ENCODE peak calls at places on chromosomes 16 and 17, in seven cellular contexts. S is brain microvascular endothelial cell, I is mammary epithelial cell, T is choroid plexus epithelial cell, O is psoas muscle, L is left ventricle myocardium inferior, G is AG04450. N is an unnamed sample.

GRCh38 chr17:31571124-31571892 is 179.8 kb downstream of the RAB11FIP4 start:
- DNase-seq in T (peak), S (peak), G (peak), I (peak), L (peak), O (peak), N (no peak)

GRCh38 chr16:75340715-75341500 is 89.5 kb upstream of the BCAR1 start:
- DNase-seq in O (no peak), T (peak), G (no peak), I (no peak), S (peak), L (no peak), N (no peak)

GRCh38 chr16:29231231-29231630 is 175.3 kb downstream of the NPIPB11 start:
- DNase-seq in I (no peak), O (no peak), S (no peak), T (peak), G (no peak), L (no peak), N (no peak)

GRCh38 chr16:49776085-49776501 is 79.8 kb downstream of the ZNF423 start:
- DNase-seq in G (no peak), T (peak), O (peak), I (no peak), L (peak), S (peak), N (no peak)

GRCh38 chr16:89493776-89494175 is 3.4 kb upstream of the ANKRD11 start:
- DNase-seq in I (no peak), S (no peak), T (no peak), G (no peak), L (no peak), O (no peak), N (no peak)

GRCh38 chr17:22145605-22146178 is 453.4 kb downstream of the KCNJ18 start:
- DNase-seq in I (no peak), T (no peak), G (no peak), O (no peak), L (no peak), S (no peak), N (no peak)

GRCh38 chr17:11485336-11485735 is 112.9 kb upstream of the DNAH9 start:
- DNase-seq in T (no peak), S (no peak), G (no peak), O (no peak), I (no peak), L (no peak), N (no peak)

GRCh38 chr16:27515874-27516353 is 33.8 kb downstream of the GTF3C1 start:
- DNase-seq in L (no peak), T (peak), O (no peak), S (peak), I (peak), G (no peak), N (no peak)

GRCh38 chr16:66474750-66475199 is 47.7 kb downstream of the BEAN1 start:
- DNase-seq in O (no peak), G (no peak), I (no peak), S (no peak), L (no peak), T (no peak), N (no peak)

GRCh38 chr17:78759203-78759968 is 22.7 kb downstream of the CYTH1 start:
- DNase-seq in I (no peak), G (no peak), L (peak), S (peak), T (peak), O (peak), N (no peak)

GRCh38 chr16:70694088-70694487 is 8.2 kb upstream of the MTSS2 start:
- DNase-seq in G (peak), L (no peak), S (peak), O (peak), I (peak), T (peak), N (no peak)

GRCh38 chr17:28974451-28974850 is 23.1 kb upstream of the PHF12 start:
- DNase-seq in O (no peak), G (no peak), L (peak), I (no peak), T (no peak), S (no peak), N (no peak)

GRCh38 chr17:68420065-68420847 is 37.0 kb downstream of the WIPI1 start:
- DNase-seq in S (no peak), O (no peak), T (no peak), I (no peak), L (no peak), G (no peak), N (no peak)

GRCh38 chr17:55845385-55845784 is 94.5 kb downstream of the PCTP start:
- DNase-seq in S (peak), I (peak), O (peak), L (peak), T (peak), G (no peak), N (no peak)

GRCh38 chr17:79332011-79332410 is 257.4 kb downstream of the ENGASE start:
- DNase-seq in L (no peak), G (no peak), S (no peak), O (no peak), T (no peak), I (no peak), N (no peak)

GRCh38 chr17:40726919-40727318 is 23.4 kb upstream of the KRT24 start:
- DNase-seq in G (no peak), O (no peak), T (peak), I (no peak), L (no peak), S (no peak), N (no peak)

GRCh38 chr17:68514809-68515208 is 2.6 kb downstream of the PRKAR1A start:
- DNase-seq in O (no peak), L (no peak), S (peak), I (peak), T (peak), G (no peak), N (no peak)

GRCh38 chr17:22310717-22311686 is 618.7 kb downstream of the KCNJ18 start:
- DNase-seq in O (no peak), L (no peak), S (no peak), T (no peak), I (no peak), G (no peak), N (no peak)

GRCh38 chr17:48121921-48122650 is 14.5 kb downstream of the SNX11 start:
- DNase-seq in I (no peak), G (no peak), T (no peak), S (no peak), L (no peak), O (no peak), N (no peak)

GRCh38 chr17:37824534-37825485 is 80.0 kb upstream of the HNF1B start:
- DNase-seq in I (peak), L (no peak), G (peak), O (no peak), S (peak), T (peak), N (no peak)

GRCh38 chr17:1629647-1630310 is 1.1 kb upstream of the SLC43A2 start:
- DNase-seq in S (no peak), G (no peak), O (peak), L (peak), I (peak), T (peak), N (no peak)

GRCh38 chr17:19460695-19461094 is 49.7 kb downstream of the RNF112 start:
- DNase-seq in L (no peak), I (no peak), O (peak), G (no peak), S (no peak), T (no peak), N (no peak)

GRCh38 chr16:11312718-11313492 is 31.8 kb upstream of the PRM1 start:
- DNase-seq in I (no peak), S (peak), G (no peak), L (no peak), T (peak), O (no peak), N (no peak)

GRCh38 chr17:47700471-47701449 is 6.8 kb downstream of the TBKBP1 start:
- DNase-seq in T (no peak), S (no peak), L (no peak), I (no peak), G (no peak), O (no peak), N (no peak)

GRCh38 chr17:29155966-29156338 is 24.2 kb downstream of the MYO18A start:
- DNase-seq in O (no peak), I (no peak), S (no peak), G (no peak), L (no peak), T (peak), N (no peak)

GRCh38 chr17:39114744-39115534 is 36.5 kb downstream of the PLXDC1 start:
- DNase-seq in S (no peak), T (peak), I (no peak), O (peak), G (no peak), L (no peak), N (no peak)

GRCh38 chr16:25210758-25211157 is 6.0 kb upstream of the AQP8 start:
- DNase-seq in I (peak), G (peak), L (no peak), S (peak), O (no peak), T (peak), N (no peak)

GRCh38 chr17:37650419-37651003 is 7.3 kb upstream of the DDX52 start:
- DNase-seq in O (no peak), G (no peak), T (peak), S (peak), I (peak), L (no peak), N (no peak)

GRCh38 chr16:4110680-4111079 is 5.6 kb downstream of the ADCY9 start:
- DNase-seq in G (no peak), O (no peak), S (no peak), T (no peak), L (no peak), I (no peak), N (no peak)

GRCh38 chr17:28457890-28458289 is 15.6 kb upstream of the SLC13A2 start:
- DNase-seq in O (no peak), T (no peak), S (no peak), G (no peak), L (no peak), I (no peak), N (no peak)

GRCh38 chr17:38729886-38730525 is at the start of gene CISD3:
- DNase-seq in L (peak), I (peak), S (no peak), G (peak), T (peak), O (peak), N (no peak)

GRCh38 chr17:30164531-30164930 is 47.9 kb downstream of the NSRP1 start:
- DNase-seq in I (no peak), S (no peak), T (no peak), L (no peak), O (no peak), G (no peak), N (no peak)

GRCh38 chr17:7263071-7263800 is 958 bp upstream of the CLDN7 start:
- DNase-seq in O (peak), I (no peak), L (no peak), G (no peak), T (no peak), S (no peak), N (no peak)

GRCh38 chr17:36862116-36862920 is 75.0 kb upstream of the LHX1 start:
- DNase-seq in T (no peak), I (no peak), O (no peak), G (no peak), L (no peak), S (no peak), N (no peak)

GRCh38 chr17:63452979-63453551 is 7.0 kb upstream of the CYB561 start:
- DNase-seq in G (no peak), L (no peak), T (no peak), S (no peak), O (no peak), I (peak), N (no peak)

GRCh38 chr16:67957622-67958021 is 10.8 kb downstream of the SLC12A4 start:
- DNase-seq in L (no peak), S (no peak), I (no peak), T (no peak), O (no peak), G (no peak), N (no peak)

GRCh38 chr17:57454729-57455062 is 198.4 kb downstream of the MSI2 start:
- DNase-seq in I (no peak), T (no peak), S (no peak), L (no peak), G (no peak), O (no peak), N (no peak)

GRCh38 chr17:45147102-45147580 is 1.1 kb upstream of the HEXIM1 start:
- DNase-seq in T (no peak), I (no peak), S (peak), L (no peak), G (no peak), O (no peak), N (no peak)

GRCh38 chr16:58500329-58501241 is 642 bp downstream of the NDRG4 start:
- DNase-seq in T (no peak), O (no peak), L (no peak), S (no peak), G (no peak), I (no peak), N (no peak)
- H3K4me3 ChIP-seq in T (peak), O (peak), L (peak), S (peak), G (peak), I (no peak), N (peak)

GRCh38 chr17:13792314-13792713 is 190.6 kb upstream of the HS3ST3A1 start:
- DNase-seq in O (no peak), G (no peak), L (no peak), I (no peak), T (peak), S (peak), N (peak)
- TF ChIP-seq CTCF in O (no peak), G (no peak), L (no peak), I (no peak), T (no peak), S (no peak), N (no peak)

GRCh38 chr16:87216148-87216823 is 100.9 kb downstream of the C16orf95 start:
- DNase-seq in O (no peak), S (no peak), I (no peak), G (no peak), L (no peak), T (no peak), N (no peak)
- H3K4me3 ChIP-seq in O (peak), S (peak), I (no peak), G (no peak), L (no peak), T (no peak), N (no peak)

GRCh38 chr16:55031481-55031880 is 100.8 kb downstream of the IRX5 start:
- DNase-seq in L (no peak), I (no peak), T (no peak), S (no peak), G (no peak), O (no peak), N (no peak)

GRCh38 chr16:55035956-55036355 is 105.3 kb downstream of the IRX5 start:
- DNase-seq in T (no peak), S (no peak), L (no peak), I (no peak), G (no peak), O (no peak), N (no peak)

GRCh38 chr16:55030944-55031343 is 100.3 kb downstream of the IRX5 start:
- DNase-seq in G (no peak), S (no peak), T (no peak), L (no peak), O (no peak), I (no peak), N (no peak)

GRCh38 chr16:55035037-55035436 is 104.4 kb downstream of the IRX5 start:
- DNase-seq in G (no peak), O (no peak), I (peak), L (no peak), S (peak), T (no peak), N (no peak)

DNA sequence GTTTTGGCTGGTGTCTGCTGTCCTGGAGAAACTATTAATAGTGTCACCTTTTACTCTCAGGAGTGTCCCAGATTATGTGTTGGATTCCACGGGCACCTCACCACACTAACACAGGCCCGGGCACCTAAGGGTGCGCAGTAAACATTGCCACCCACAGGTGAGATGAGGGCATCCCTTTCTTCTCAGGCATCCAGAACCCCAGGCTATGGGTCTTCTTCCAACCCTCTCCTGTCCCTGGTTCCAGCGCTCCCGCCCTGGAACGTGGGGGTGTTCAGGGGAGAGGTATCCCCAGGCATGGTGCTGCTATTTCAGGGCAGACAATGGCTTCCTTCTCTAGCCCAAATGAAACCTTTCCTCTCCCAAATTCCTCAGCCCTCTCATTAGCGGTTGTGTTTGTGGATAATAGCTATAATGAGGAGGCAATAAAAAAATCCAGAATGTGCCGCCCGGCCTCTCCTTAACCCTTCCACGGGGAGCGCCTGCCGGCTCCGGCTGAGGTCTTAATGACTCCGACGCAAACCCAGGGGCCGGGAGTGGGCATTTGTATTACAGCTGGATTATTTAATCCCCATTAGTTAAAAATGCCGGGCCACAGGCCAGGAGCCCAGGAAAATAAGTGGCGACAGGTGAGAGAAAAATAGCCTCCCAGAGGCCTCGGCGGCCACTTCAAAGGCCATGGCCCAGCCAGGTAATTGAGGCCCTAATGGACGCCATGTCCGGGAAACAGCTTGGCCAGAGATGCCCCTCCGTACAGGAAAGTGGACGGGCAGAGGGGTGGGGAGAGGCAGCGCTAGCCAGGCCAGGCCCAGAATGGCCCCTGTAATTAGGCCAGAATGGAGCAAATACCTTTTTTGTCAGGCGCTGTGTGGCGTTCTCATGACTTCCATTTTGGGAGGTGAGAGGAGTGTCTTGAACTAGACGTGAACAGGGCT is 102.8 kb downstream of the IRX5 start:
- DNase-seq in O (no peak), S (no peak), L (no peak), I (no peak), T (no peak), G (no peak), N (no peak)
- TF ChIP-seq CTCF in O (no peak), S (no peak), L (no peak), I (no peak), T (no peak), G (no peak), N (no peak)

GRCh38 chr17:3335876-3336275 is 37.7 kb upstream of the OR3A1 start:
- DNase-seq in G (no peak), T (no peak), L (no peak), I (peak), S (no peak), O (no peak), N (no peak)
- H3K4me3 ChIP-seq in G (no peak), T (no peak), L (no peak), I (no peak), S (no peak), O (no peak), N (no peak)

DNA sequence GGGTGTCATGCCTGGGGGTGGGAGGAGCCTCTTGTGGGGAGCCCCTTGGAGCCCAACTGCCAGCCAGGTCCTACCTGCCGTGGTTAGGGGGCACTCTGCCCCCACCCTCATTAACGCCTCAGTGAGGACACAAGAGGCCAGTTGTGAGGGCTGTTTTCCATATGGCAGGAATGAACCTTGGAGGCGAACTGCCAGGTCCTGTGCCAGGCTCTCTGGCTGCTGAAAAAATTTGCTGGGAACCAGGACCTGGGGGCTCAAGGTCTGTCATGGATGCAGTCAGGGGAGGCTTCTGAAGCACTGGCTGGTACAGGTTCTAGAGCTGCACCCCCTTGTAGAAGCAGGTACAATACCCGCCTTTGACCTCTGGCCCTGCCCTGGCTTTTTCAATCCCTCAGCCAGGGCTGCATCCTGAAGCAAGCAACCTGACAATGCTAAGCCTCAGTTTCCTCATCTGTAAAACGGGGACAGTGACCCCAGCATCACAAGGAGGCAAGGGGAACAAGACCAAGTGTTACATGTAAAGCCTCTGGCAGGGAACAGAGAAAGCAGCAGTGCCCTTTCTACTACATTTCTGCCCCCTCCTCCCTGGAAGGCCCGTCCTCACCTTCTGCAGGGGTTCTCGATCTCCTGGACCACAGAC is 27.9 kb downstream of the LRRC75A start:
- DNase-seq in G (no peak), O (no peak), S (no peak), I (no peak), L (no peak), T (no peak), N (no peak)
- TF ChIP-seq CTCF in G (no peak), O (no peak), S (no peak), I (no peak), L (no peak), T (no peak), N (no peak)

DNA sequence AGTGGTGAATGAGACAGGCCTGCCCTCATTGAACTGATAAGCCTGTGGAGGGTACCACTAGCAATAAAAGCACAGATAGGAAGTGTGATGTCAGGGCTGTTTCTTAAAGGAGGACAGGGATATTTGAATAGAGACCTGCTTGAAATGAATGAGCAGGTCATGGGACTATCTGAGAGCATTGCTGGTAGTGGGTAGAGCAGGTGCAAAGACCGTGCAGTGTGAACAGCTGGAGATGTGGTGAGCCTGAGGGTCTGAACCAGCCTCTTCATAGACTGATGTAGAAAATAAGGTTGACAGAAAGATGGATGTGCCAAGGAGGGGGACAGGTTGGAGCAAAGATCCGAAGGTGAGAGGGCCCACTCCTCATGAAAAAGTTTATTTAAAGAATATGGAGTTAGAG is 2.4 kb downstream of the NUP93 start:
- DNase-seq in S (no peak), G (no peak), L (no peak), I (no peak), T (no peak), O (no peak), N (no peak)
- H3K4me3 ChIP-seq in S (no peak), G (no peak), L (no peak), I (no peak), T (no peak), O (no peak), N (no peak)

GRCh38 chr16:20504418-20504817 is 53.1 kb downstream of the ACSM2A start:
- DNase-seq in L (no peak), O (no peak), G (no peak), I (no peak), T (no peak), S (no peak), N (no peak)

GRCh38 chr16:20507280-20507679 is 56.0 kb downstream of the ACSM2A start:
- DNase-seq in T (no peak), L (no peak), S (no peak), O (no peak), G (no peak), I (no peak), N (no peak)

GRCh38 chr16:20515580-20516179 is 60.5 kb downstream of the ACSM2B start:
- DNase-seq in L (no peak), I (no peak), O (no peak), T (no peak), G (no peak), S (no peak), N (no peak)

DNA sequence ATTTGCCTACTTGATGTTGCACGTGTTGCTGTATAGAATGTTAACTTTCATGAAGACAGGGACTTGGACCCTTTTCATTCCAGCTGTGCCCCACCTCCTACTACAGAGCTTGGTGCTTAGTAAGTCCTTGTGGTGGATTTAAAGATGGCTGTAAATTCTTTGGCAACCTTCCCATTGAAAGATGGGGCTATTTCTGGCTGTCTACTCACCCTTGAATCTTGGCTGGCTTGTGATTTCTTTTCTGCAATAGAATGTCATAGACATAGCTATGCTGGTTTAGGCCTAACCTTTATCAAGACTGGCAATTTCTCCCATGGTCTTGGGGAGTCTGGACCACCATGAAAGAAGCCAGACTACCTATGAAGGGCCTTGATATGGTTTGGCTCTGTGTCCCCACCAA is 59.0 kb downstream of the ACSM2A start:
- DNase-seq in L (no peak), S (no peak), O (no peak), G (no peak), I (no peak), T (no peak), N (no peak)
- TF ChIP-seq CTCF in L (no peak), S (no peak), O (no peak), G (no peak), I (no peak), T (no peak), N (no peak)

N was measured in AG04449.